ENCODE peak calls at places on chromosomes 13 and 19, in eight cellular contexts. L is OCI-LY7, X is hepatocyte, H is GM23338, D is HCT116, Y is GM23248, Q is PC-9, A is PC-3. F is an unnamed sample. For H3K9me2, H4K20me1 and H3K4me1, the result is how much of the 10 kb centered on the place peaks cover.

GRCh38 chr13:99258946-99259345 is 767 bp upstream of the GPR18 start:
- DNase-seq in L (peak), X (no peak), H (no peak), D (no peak), Y (no peak), Q (no peak), A (no peak), F (peak)

GRCh38 chr19:55094456-55095259 is 19.0 kb downstream of the EPS8L1 start:
- DNase-seq in L (no peak), X (no peak), H (peak), D (no peak), Y (no peak), Q (no peak), A (no peak), F (no peak)

GRCh38 chr13:46152627-46153328 is 29.2 kb downstream of the LCP1 start:
- DNase-seq in L (no peak), X (no peak), H (no peak), D (no peak), Y (no peak), Q (no peak), A (no peak), F (no peak)

GRCh38 chr13:50914301-50914700 is 4.7 kb downstream of the RNASEH2B start:
- DNase-seq in L (no peak), X (no peak), H (no peak), D (no peak), Y (peak), Q (no peak), A (no peak), F (no peak)

GRCh38 chr13:25778808-25779207 is 273.0 kb downstream of the SHISA2 start:
- DNase-seq in L (peak), X (no peak), H (no peak), D (no peak), Y (no peak), Q (no peak), A (no peak), F (no peak)

GRCh38 chr19:35265126-35265995 is 3.4 kb upstream of the USF2 start:
- DNase-seq in L (no peak), X (no peak), H (no peak), D (no peak), Y (peak), Q (no peak), A (peak), F (peak)

GRCh38 chr13:19596960-19597361 is 35.6 kb upstream of the TPTE2 start:
- DNase-seq in L (no peak), X (peak), H (no peak), D (peak), Y (peak), Q (no peak), A (peak), F (no peak)

GRCh38 chr19:44653977-44654784 is 10.5 kb downstream of the PVR start:
- DNase-seq in L (peak), X (peak), H (peak), D (no peak), Y (peak), Q (peak), A (peak), F (peak)

GRCh38 chr13:41411536-41411935 is 45.8 kb upstream of the RGCC start:
- DNase-seq in L (peak), X (peak), H (peak), D (peak), Y (peak), Q (peak), A (peak), F (peak)

GRCh38 chr13:69474286-69474685 is 633.3 kb upstream of the ATXN8OS start:
- DNase-seq in L (no peak), X (no peak), H (no peak), D (no peak), Y (no peak), Q (no peak), A (peak), F (no peak)

GRCh38 chr19:34317311-34317927 is 47.6 kb upstream of the GPI start:
- DNase-seq in L (peak), X (peak), H (no peak), D (no peak), Y (peak), Q (peak), A (no peak), F (no peak)

GRCh38 chr19:54606891-54607781 is 13.7 kb downstream of the LILRA1 start:
- DNase-seq in L (no peak), X (no peak), H (no peak), D (no peak), Y (no peak), Q (no peak), A (no peak), F (no peak)

GRCh38 chr13:65789815-65790214 is 1440.3 kb downstream of the PCDH9 start:
- DNase-seq in L (no peak), X (no peak), H (no peak), D (no peak), Y (peak), Q (no peak), A (peak), F (no peak)

GRCh38 chr13:50085063-50085462 is 69.8 kb downstream of the KCNRG start:
- DNase-seq in L (peak), X (peak), H (peak), D (no peak), Y (peak), Q (no peak), A (peak), F (no peak)

GRCh38 chr19:48719263-48720171 is at the start of gene MAMSTR:
- DNase-seq in L (no peak), X (no peak), H (peak), D (no peak), Y (no peak), Q (no peak), A (no peak), F (no peak)

GRCh38 chr13:95833713-95834112 is 156.8 kb downstream of the DNAJC3 start:
- DNase-seq in L (no peak), X (no peak), H (no peak), D (no peak), Y (peak), Q (no peak), A (peak), F (no peak)

GRCh38 chr13:59782696-59783095 is 381.0 kb downstream of the DIAPH3 start:
- DNase-seq in L (no peak), X (no peak), H (no peak), D (no peak), Y (no peak), Q (no peak), A (no peak), F (no peak)
- H3K9me2 ChIP-seq in L (under half), X (under half), H (under half), D (under half), Y (under half), Q (under half), A (under half), F (under half)

GRCh38 chr19:4120531-4120930 is 3.4 kb downstream of the MAP2K2 start:
- DNase-seq in L (no peak), X (no peak), H (no peak), D (no peak), Y (peak), Q (no peak), A (peak), F (no peak)
- H4K20me1 ChIP-seq in L (under half), X (under half), H (under half), D (under half), Y (under half), Q (under half), A (under half), F (under half)

GRCh38 chr19:17079710-17080440 is 4.3 kb downstream of the MYO9B start:
- DNase-seq in L (peak), X (peak), H (no peak), D (peak), Y (peak), Q (peak), A (peak), F (peak)

GRCh38 chr19:17077447-17078028 is 2.0 kb downstream of the MYO9B start:
- DNase-seq in L (no peak), X (no peak), H (no peak), D (no peak), Y (no peak), Q (no peak), A (no peak), F (no peak)

GRCh38 chr19:17078038-17078919 is 2.7 kb downstream of the MYO9B start:
- DNase-seq in L (no peak), X (no peak), H (no peak), D (no peak), Y (peak), Q (no peak), A (no peak), F (no peak)

GRCh38 chr19:17080441-17080803 is 4.8 kb downstream of the MYO9B start:
- DNase-seq in L (no peak), X (no peak), H (no peak), D (no peak), Y (no peak), Q (no peak), A (no peak), F (no peak)

GRCh38 chr19:17078920-17079709 is 3.5 kb downstream of the MYO9B start:
- DNase-seq in L (no peak), X (no peak), H (no peak), D (no peak), Y (peak), Q (no peak), A (no peak), F (peak)
- H3K4me1 ChIP-seq in L (half or more), X (under half), H (under half), D (under half), Y (under half), Q (under half), A (under half), F (half or more)

GRCh38 chr19:731000-731399 is 19.9 kb upstream of the MISP start:
- DNase-seq in L (no peak), X (no peak), H (no peak), D (no peak), Y (no peak), Q (no peak), A (no peak), F (no peak)
- H3K9me2 ChIP-seq in L (under half), X (under half), H (under half), D (under half), Y (under half), Q (under half), A (under half), F (under half)

F was measured in Karpas-422.